ENCODE peak calls at places on chromosomes 7 and 10, in eight cellular contexts. K is IMR-90, B is right atrium auricular region, N is pancreas, P is PC-9, I is Peyer's patch, F is osteoblast, S is mucosa of descending colon. D is an unnamed sample. For H3K4me1, the result is how much of the 10 kb centered on the place peaks cover.

GRCh38 chr7:149007146-149007545 is 21.2 kb downstream of the PDIA4 start:
- DNase-seq in K (no peak), B (no peak), N (no peak), P (no peak), I (no peak), F (no peak), S (no peak), D (no peak)

GRCh38 chr7:108246227-108246837 is 116.2 kb upstream of the LAMB4 start:
- DNase-seq in K (peak), B (peak), N (no peak), P (peak), I (peak), F (peak), S (no peak), D (no peak)

GRCh38 chr7:139852482-139852845 is 23.4 kb downstream of the TBXAS1 start:
- DNase-seq in K (no peak), B (no peak), N (no peak), P (no peak), I (no peak), F (no peak), S (no peak), D (no peak)

GRCh38 chr10:71864861-71865473 is 13.9 kb upstream of the PSAP start:
- DNase-seq in K (peak), B (no peak), N (no peak), P (peak), I (peak), F (peak), S (no peak), D (no peak)

GRCh38 chr10:97895915-97896314 is 46.3 kb downstream of the GOLGA7B start:
- DNase-seq in K (no peak), B (no peak), N (no peak), P (no peak), I (no peak), F (no peak), S (no peak), D (no peak)

GRCh38 chr10:43203491-43204393 is 63.1 kb downstream of the RASGEF1A start:
- DNase-seq in K (no peak), B (no peak), N (peak), P (peak), I (peak), F (peak), S (peak), D (no peak)

GRCh38 chr10:110052911-110053310 is 45.1 kb downstream of the ADD3 start:
- DNase-seq in K (no peak), B (no peak), N (no peak), P (no peak), I (no peak), F (peak), S (no peak), D (no peak)

GRCh38 chr7:67105382-67105781 is 108.7 kb downstream of the TYW1 start:
- DNase-seq in K (peak), B (no peak), N (no peak), P (no peak), I (no peak), F (peak), S (no peak), D (no peak)

GRCh38 chr7:101119876-101120275 is 7.0 kb upstream of the SERPINE1 start:
- DNase-seq in K (no peak), B (no peak), N (no peak), P (no peak), I (no peak), F (no peak), S (no peak), D (no peak)

GRCh38 chr7:29337628-29338116 is 143.1 kb downstream of the CHN2 start:
- DNase-seq in K (no peak), B (no peak), N (no peak), P (no peak), I (no peak), F (no peak), S (no peak), D (no peak)

GRCh38 chr7:140263277-140263676 is 86.5 kb upstream of the KDM7A start:
- DNase-seq in K (no peak), B (no peak), N (no peak), P (no peak), I (no peak), F (no peak), S (no peak), D (no peak)

GRCh38 chr7:103048833-103049232 is 25.8 kb downstream of the FBXL13 start:
- DNase-seq in K (peak), B (no peak), N (no peak), P (no peak), I (no peak), F (no peak), S (no peak), D (no peak)

GRCh38 chr7:73841689-73842247 is 548 bp downstream of the METTL27 start:
- DNase-seq in K (no peak), B (no peak), N (peak), P (peak), I (no peak), F (peak), S (no peak), D (no peak)

GRCh38 chr7:4712371-4713182 is 30.5 kb downstream of the FOXK1 start:
- DNase-seq in K (peak), B (no peak), N (no peak), P (no peak), I (no peak), F (peak), S (no peak), D (no peak)

GRCh38 chr7:142301923-142302550 is 44.2 kb upstream of the PRSS58 start:
- DNase-seq in K (no peak), B (no peak), N (no peak), P (no peak), I (no peak), F (peak), S (no peak), D (peak)

GRCh38 chr7:133268355-133268754 is 15.5 kb downstream of the EXOC4 start:
- DNase-seq in K (no peak), B (no peak), N (no peak), P (no peak), I (no peak), F (no peak), S (no peak), D (no peak)

GRCh38 chr7:129909669-129910068 is 43.1 kb downstream of the UBE2H start:
- DNase-seq in K (no peak), B (no peak), N (no peak), P (no peak), I (no peak), F (no peak), S (no peak), D (no peak)

GRCh38 chr7:29102554-29103151 is 43.7 kb downstream of the CPVL start:
- DNase-seq in K (peak), B (peak), N (peak), P (peak), I (peak), F (peak), S (no peak), D (no peak)

GRCh38 chr10:104336829-104337526 is 1.3 kb downstream of the ITPRIP start:
- DNase-seq in K (peak), B (no peak), N (no peak), P (no peak), I (no peak), F (no peak), S (no peak), D (no peak)

GRCh38 chr7:134619627-134620331 is 26.9 kb upstream of the BPGM start:
- DNase-seq in K (peak), B (no peak), N (no peak), P (no peak), I (no peak), F (peak), S (no peak), D (no peak)

GRCh38 chr7:134625571-134625970 is 21.1 kb upstream of the BPGM start:
- DNase-seq in K (peak), B (no peak), N (no peak), P (no peak), I (no peak), F (no peak), S (no peak), D (no peak)

GRCh38 chr7:134622303-134622995 is 24.2 kb upstream of the BPGM start:
- DNase-seq in K (no peak), B (no peak), N (no peak), P (no peak), I (no peak), F (no peak), S (no peak), D (no peak)

GRCh38 chr7:134627109-134627774 is 19.4 kb upstream of the BPGM start:
- DNase-seq in K (no peak), B (no peak), N (no peak), P (no peak), I (no peak), F (no peak), S (no peak), D (no peak)

DNA sequence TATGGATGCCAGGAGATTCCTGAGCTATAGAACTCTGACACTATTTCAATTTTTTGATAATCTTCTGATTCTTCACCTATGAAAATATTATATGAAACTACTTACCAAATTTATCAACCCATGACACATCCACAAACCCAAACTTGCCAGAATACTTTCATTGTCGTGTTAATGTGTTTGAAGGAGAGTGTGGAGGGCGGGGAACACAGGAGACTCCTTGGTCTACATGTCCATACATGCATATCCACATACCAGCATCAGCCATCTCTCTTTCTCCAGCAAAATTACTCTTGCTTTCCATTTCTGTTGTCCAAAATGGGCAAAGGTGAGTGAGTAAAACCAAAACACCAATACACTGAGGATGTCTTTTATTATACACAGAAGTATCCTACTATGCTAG is 23.5 kb upstream of the BPGM start:
- DNase-seq in K (no peak), B (no peak), N (no peak), P (no peak), I (no peak), F (no peak), S (no peak), D (no peak)
- TF ChIP-seq CTCF in K (no peak), B (no peak), N (no peak), P (no peak), I (no peak), F (no peak), S (no peak), D (no peak)

GRCh38 chr7:2738766-2739549 is 51.0 kb downstream of the AMZ1 start:
- DNase-seq in K (no peak), B (peak), N (no peak), P (no peak), I (no peak), F (no peak), S (peak), D (no peak)
- H3K4me1 ChIP-seq in K (under half), B (under half), N (under half), P (under half), I (under half), F (under half), S (under half), D (under half)

GRCh38 chr10:50615654-50616053 is 8.1 kb downstream of the SGMS1 start:
- DNase-seq in K (no peak), B (no peak), N (no peak), P (no peak), I (no peak), F (no peak), S (no peak), D (no peak)

GRCh38 chr10:50613150-50613549 is 10.6 kb downstream of the SGMS1 start:
- DNase-seq in K (no peak), B (no peak), N (no peak), P (no peak), I (no peak), F (no peak), S (no peak), D (no peak)

GRCh38 chr10:50618624-50619023 is 5.1 kb downstream of the SGMS1 start:
- DNase-seq in K (no peak), B (no peak), N (no peak), P (no peak), I (no peak), F (no peak), S (no peak), D (no peak)

GRCh38 chr10:50613726-50614443 is 9.9 kb downstream of the SGMS1 start:
- DNase-seq in K (no peak), B (no peak), N (no peak), P (peak), I (no peak), F (no peak), S (no peak), D (no peak)

GRCh38 chr10:50614444-50615137 is 9.2 kb downstream of the SGMS1 start:
- DNase-seq in K (no peak), B (no peak), N (no peak), P (peak), I (no peak), F (no peak), S (no peak), D (no peak)
- TF ChIP-seq CTCF in K (no peak), B (no peak), N (no peak), P (peak), I (peak), F (no peak), S (no peak), D (no peak)

DNA sequence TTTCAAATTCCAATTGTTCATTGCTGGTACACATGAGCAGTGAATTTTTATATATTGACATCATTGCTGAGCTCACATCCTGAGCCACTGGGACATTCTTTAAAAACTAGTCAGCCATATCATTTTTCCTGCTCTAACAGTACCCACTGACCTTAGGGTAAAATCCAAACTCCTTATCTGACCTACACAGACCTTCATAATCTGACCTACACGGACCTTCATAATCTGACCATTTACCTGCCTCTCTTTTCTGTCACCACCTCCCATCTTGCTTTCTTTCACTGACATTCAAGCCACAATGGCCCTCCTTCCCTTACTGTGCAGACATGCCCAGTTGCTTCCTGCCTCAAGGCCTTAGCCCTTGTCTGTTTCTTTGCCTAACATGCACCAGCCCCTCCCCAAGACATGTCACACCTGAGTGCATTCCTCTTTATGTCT is 16.1 kb upstream of the CUZD1 start:
- DNase-seq in K (peak), B (no peak), N (no peak), P (no peak), I (no peak), F (no peak), S (no peak), D (no peak)
- H3K4me1 ChIP-seq in K (under half), B (under half), N (under half), P (under half), I (under half), F (half or more), S (under half), D (under half)

GRCh38 chr10:66917104-66917503 is 8.7 kb upstream of the LRRTM3 start:
- DNase-seq in K (no peak), B (no peak), N (no peak), P (no peak), I (no peak), F (peak), S (no peak), D (no peak)
- TF ChIP-seq CTCF in K (no peak), B (peak), N (no peak), P (peak), I (no peak), F (no peak), S (no peak), D (no peak)

DNA sequence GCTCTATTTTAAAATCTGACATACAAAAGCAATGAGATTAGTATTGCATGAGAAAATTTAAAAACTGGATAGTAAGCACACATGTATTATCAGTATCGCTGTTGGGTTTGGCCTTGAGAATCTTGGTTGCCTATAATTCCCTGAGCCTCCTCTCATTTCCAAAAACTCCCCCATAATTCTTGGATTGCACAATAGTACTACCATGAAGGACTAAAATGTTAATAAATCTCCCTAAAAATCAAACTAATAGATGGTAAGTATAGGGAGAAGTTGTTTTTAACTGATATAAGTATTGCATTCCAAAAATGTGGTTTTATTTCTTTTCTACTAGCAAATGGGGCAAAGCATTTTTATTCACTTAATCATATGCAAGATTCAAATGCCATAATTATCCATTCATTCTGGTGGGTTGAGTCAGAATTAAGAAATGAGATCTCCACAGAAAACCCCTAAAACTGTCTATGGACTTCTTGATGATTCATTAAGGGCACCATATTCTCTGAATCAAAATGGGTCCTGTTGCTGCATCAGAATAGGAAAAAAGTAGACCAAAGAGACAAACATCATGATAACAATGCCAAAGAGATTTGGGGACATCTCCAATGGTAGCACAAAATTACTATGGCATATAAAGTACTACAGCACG is 10.3 kb upstream of the VIM start:
- DNase-seq in K (peak), B (no peak), N (no peak), P (no peak), I (no peak), F (peak), S (no peak), D (no peak)
- H3K4me1 ChIP-seq in K (under half), B (under half), N (under half), P (under half), I (under half), F (half or more), S (under half), D (under half)

GRCh38 chr10:85602713-85603112 is 763.9 kb downstream of the GRID1 start:
- DNase-seq in K (no peak), B (peak), N (no peak), P (no peak), I (no peak), F (peak), S (no peak), D (peak)
- TF ChIP-seq CTCF in K (no peak), B (no peak), N (no peak), P (no peak), I (no peak), F (no peak), S (no peak), D (no peak)